ENCODE peak calls at places on chromosomes 5 and 9, in four cellular contexts. V is K562, I is H1, P is HCT116. A is an unnamed sample.

GRCh38 chr9:137276757-137277328 is 683 bp upstream of the TOR4A start:
- DNase-seq in V (peak), P (no peak), I (peak), A (no peak)

GRCh38 chr5:59799668-59800374 is 93.7 kb downstream of the PDE4D start:
- DNase-seq in V (peak), P (peak), I (no peak), A (no peak)

GRCh38 chr5:101473483-101473882 is 570.4 kb upstream of the ST8SIA4 start:
- DNase-seq in P (no peak), I (no peak), V (no peak), A (no peak)

GRCh38 chr5:61599370-61600140 is 267.5 kb downstream of the ZSWIM6 start:
- DNase-seq in V (no peak), I (no peak), P (no peak), A (peak)

GRCh38 chr9:137574192-137574591 is 4.5 kb downstream of the DPH7 start:
- DNase-seq in V (no peak), I (no peak), P (no peak), A (no peak)

GRCh38 chr5:173884402-173885053 is 3.6 kb upstream of the CPEB4 start:
- DNase-seq in P (no peak), V (peak), I (no peak), A (no peak)

GRCh38 chr9:21994996-21995651 is 533 bp downstream of the CDKN2B-AS1 start:
- DNase-seq in I (peak), P (peak), V (no peak), A (no peak)

GRCh38 chr5:40437452-40437861 is 242.3 kb upstream of the PTGER4 start:
- DNase-seq in V (no peak), I (no peak), P (no peak), A (no peak)

GRCh38 chr5:156473271-156473935 is 146.4 kb downstream of the SGCD start:
- DNase-seq in V (no peak), I (no peak), P (no peak), A (no peak)

GRCh38 chr5:138849439-138849838 is 25.7 kb downstream of the LRRTM2 start:
- DNase-seq in P (no peak), I (no peak), V (no peak), A (no peak)

GRCh38 chr5:90911169-90911568 is 352.6 kb downstream of the ADGRV1 start:
- DNase-seq in I (no peak), V (no peak), P (no peak), A (no peak)

GRCh38 chr5:69271376-69271775 is 36.7 kb downstream of the CDK7 start:
- DNase-seq in I (no peak), V (no peak), P (no peak), A (no peak)

GRCh38 chr5:34857161-34857560 is 18.2 kb downstream of the TTC23L start:
- DNase-seq in V (no peak), I (no peak), P (no peak), A (no peak)

GRCh38 chr5:95609711-95610110 is 10.2 kb upstream of the GPR150 start:
- DNase-seq in V (no peak), P (no peak), I (no peak), A (peak)

GRCh38 chr5:94276056-94276455 is 342.3 kb downstream of the KIAA0825 start:
- DNase-seq in V (no peak), P (no peak), I (no peak), A (no peak)

GRCh38 chr5:33824516-33825195 is 67.1 kb downstream of the ADAMTS12 start:
- DNase-seq in P (no peak), I (no peak), V (no peak), A (no peak)

GRCh38 chr5:97101189-97101910 is 41.1 kb downstream of the LIX1 start:
- DNase-seq in V (no peak), P (no peak), I (no peak), A (no peak)

GRCh38 chr9:107674937-107675277 is 185.3 kb upstream of the KLF4 start:
- DNase-seq in I (no peak), P (no peak), V (no peak), A (no peak)

DNA sequence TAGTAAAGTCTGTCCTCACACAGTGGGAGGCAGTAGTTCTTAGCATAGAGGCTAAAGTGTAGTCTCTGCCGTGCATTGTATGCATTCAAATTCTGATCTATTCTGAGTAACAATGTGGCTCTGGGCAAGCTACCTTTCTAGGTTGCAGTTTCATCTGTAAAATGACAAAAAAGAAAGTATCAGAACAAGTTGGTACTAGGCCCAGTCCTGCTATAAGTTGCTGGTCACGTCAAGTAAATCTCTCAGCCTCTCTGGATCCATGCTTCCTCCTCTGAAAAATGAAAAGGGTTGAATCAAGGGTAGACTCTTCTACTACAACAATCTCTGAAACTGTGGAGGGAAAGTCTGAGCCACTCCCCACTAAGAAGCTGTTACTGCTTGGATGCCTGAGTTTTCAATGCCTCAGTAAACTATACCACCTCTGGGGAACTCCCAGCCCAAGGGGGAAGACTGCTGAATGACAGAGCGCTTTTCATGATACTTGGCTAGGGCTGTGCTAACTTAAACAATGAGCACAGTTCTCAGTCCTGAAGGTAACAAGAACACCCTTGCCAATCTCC is 34.5 kb upstream of the SPARC start:
- DNase-seq in P (no peak), V (no peak), I (no peak), A (no peak)
- TF ChIP-seq JUND in P (no peak), V (no peak), I (no peak), A (no peak)

DNA sequence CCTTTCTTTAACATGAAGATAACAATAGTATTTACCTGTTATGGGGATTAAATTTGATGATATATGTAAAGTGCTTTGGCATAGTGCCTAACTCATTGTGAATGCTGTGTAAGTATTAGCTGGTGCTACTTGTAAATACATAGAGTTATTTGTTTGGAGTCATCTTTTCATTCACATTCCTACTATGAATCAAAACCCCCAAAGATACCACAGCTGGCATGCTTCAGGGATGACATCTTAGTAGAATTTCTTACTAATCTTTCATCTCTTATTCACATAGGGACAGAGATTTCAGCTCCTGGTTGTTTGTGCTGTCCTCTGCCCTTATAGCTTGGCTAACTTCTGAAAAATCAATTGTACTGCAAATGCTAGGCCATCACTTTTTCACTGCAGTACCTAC is 192.0 kb upstream of the C9orf72 start:
- DNase-seq in I (no peak), P (no peak), V (no peak), A (no peak)
- TF ChIP-seq JUND in I (no peak), P (no peak), V (no peak), A (no peak)

GRCh38 chr5:152288499-152288898 is 116.6 kb downstream of the NMUR2 start:
- DNase-seq in I (no peak), V (no peak), P (no peak), A (no peak)
- TF ChIP-seq JUND in I (no peak), V (no peak), P (no peak), A (no peak)

GRCh38 chr5:43422143-43422542 is 10.0 kb upstream of the CCL28 start:
- DNase-seq in V (no peak), I (no peak), P (no peak), A (peak)

GRCh38 chr5:43418561-43418960 is 6.4 kb upstream of the CCL28 start:
- DNase-seq in P (no peak), V (no peak), I (no peak), A (no peak)

GRCh38 chr5:43425965-43426364 is 13.8 kb upstream of the CCL28 start:
- DNase-seq in V (no peak), P (no peak), I (no peak), A (no peak)

GRCh38 chr5:43420241-43420640 is 8.1 kb upstream of the CCL28 start:
- DNase-seq in P (no peak), I (no peak), V (no peak), A (no peak)

DNA sequence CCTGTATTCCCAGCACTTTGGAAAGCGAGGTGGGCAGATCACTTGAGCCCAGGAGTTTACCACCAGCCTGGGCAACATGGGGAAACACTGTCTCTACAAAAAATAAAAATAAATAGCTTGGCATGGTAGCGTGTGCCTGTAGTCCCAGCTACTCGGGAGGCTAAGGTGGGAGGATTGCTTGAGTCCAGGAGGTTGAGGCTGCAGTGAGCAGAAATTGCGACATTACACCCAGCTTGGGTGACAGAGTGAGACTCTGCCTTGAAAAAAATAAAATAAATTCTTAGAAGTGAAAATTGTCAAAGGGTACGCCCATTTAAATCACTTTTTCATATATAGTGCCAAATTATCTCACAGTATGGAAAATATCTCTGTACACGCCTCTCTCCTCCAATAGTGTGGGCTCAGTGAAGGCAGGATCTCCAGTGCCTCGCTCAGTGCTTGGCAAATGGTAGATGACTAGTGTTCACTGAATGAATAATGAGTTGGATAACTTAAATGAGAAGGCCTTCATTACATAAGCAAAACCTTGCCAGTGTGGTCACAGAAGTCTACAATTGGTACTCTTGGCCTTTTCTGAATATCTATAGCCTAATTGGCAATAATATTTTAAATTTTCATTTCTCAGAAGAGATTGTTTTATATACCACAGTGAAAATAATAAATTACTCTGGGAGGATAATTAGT is 9.4 kb upstream of the CCL28 start:
- DNase-seq in I (no peak), P (no peak), V (no peak), A (no peak)
- TF ChIP-seq JUND in I (no peak), P (no peak), V (no peak), A (no peak)

DNA sequence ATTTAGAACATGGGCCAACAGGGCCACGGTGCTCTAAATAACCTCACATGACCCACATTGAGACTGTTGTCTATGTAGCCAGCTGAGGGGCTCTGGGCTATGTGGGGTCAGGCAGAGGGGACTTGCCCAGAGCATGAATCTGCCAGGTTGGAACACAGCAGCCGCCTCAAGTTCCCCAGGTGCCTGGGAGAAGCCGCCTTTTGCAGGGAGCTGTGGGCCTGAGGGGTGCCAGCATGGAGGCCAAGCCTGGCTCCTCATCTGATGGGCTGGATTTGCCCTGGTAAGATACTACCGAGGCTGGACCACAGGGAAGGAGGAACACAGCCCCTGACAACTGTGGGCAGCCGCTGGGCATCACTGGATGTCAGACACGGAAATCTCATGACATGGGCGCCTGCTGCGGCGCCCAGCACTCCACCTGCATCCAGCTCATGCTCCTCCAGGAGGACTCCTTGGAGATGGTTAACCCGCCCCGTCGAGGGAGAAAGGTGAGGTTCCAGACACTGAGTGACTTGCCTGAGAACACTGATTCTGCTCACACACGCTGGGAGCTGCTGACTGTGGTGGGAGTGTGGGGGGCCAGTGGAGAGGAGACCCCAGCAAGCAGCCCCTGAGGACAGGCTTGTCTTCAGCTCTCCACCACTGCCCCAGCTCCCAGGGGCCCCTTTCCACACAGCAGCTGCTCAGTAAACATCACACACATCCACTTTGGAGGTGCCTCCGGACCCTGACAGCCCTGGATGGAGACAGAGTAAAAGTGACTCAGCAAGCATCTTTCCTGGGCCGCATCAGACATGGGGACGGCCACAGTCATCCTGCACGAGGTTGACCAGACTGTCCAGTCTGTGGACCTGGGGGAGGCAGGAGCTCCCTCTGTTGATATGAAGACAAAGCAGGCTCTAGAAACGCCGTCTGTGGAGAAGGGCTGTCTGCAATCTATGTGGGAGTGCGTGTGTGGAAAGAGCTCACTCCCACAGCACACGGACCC is 283.6 kb upstream of the IRX4 start:
- DNase-seq in P (no peak), V (no peak), I (no peak), A (no peak)
- TF ChIP-seq JUND in P (no peak), V (no peak), I (no peak), A (no peak)

GRCh38 chr5:68227532-68228160 is 12.1 kb downstream of the PIK3R1 start:
- DNase-seq in V (no peak), I (no peak), P (no peak), A (no peak)

GRCh38 chr5:68225188-68225910 is 9.8 kb downstream of the PIK3R1 start:
- DNase-seq in V (no peak), I (no peak), P (no peak), A (no peak)

GRCh38 chr5:68226564-68227073 is 11.1 kb downstream of the PIK3R1 start:
- DNase-seq in V (no peak), I (no peak), P (no peak), A (no peak)

GRCh38 chr5:68224561-68225187 is 9.1 kb downstream of the PIK3R1 start:
- DNase-seq in P (no peak), V (no peak), I (no peak), A (no peak)

DNA sequence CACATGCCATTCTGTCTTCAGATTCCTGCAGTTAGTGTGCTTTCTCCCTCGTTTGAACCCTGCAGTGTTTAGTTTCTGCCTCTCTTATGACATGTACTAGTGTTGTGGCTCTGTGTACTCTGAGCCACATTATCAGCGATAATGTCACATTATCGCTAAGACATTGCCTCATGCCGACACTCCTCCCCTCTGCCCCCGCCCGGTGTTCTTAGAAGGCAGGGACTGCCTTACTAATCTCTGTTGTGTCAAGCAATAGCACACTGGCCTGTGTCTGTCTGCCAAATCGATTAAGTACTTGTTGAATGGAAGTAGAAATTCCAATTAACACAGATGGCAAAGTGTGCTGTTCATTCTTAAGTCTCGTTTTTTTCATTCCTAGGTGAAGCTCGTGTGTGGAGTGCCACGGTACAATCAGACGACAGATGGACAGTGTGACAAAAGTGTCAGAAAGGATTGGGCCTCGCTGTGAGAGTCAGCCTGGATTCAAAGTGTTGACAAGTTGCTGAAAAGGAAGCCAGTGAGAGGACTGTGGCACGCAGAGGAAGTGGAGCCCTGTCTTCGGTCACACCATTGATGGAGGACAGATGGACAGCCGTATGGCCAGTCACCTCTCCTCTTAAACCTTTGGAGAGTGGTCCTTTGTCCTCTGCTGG is 10.5 kb downstream of the PIK3R1 start:
- DNase-seq in P (no peak), I (no peak), V (no peak), A (no peak)
- TF ChIP-seq JUND in P (no peak), I (no peak), V (peak), A (no peak)

GRCh38 chr5:178389796-178390195 is 157.2 kb upstream of the PHYKPL start:
- DNase-seq in P (no peak), V (no peak), I (no peak), A (no peak)

GRCh38 chr5:178387856-178388190 is 155.2 kb upstream of the PHYKPL start:
- DNase-seq in V (no peak), P (no peak), I (no peak), A (no peak)

GRCh38 chr5:178388381-178389030 is 155.9 kb upstream of the PHYKPL start:
- DNase-seq in I (no peak), P (no peak), V (no peak), A (no peak)

GRCh38 chr5:178387061-178387855 is 154.7 kb upstream of the PHYKPL start:
- DNase-seq in V (no peak), P (no peak), I (no peak), A (no peak)

GRCh38 chr5:178389031-178389729 is 156.6 kb upstream of the PHYKPL start:
- DNase-seq in P (no peak), I (no peak), V (no peak), A (no peak)
- TF ChIP-seq JUND in P (no peak), I (no peak), V (no peak), A (no peak)

DNA sequence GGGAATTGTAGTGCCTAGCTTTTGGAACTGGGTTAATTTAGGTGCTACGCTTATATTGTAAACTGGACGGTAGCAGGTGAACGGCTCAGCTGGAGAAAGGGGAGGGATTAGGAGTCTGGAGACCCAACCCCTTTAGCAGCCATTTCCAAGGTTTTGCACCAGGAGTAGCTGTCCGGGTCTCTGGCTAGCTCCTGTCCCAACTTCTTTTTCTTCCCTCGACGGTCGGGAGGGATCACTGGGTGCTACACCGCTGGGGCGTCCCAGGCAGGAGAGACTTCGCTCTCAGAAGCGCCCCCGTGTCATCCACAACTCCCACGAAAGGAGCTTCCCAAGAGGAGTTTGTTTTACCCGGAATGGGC is 1640.9 kb upstream of the C9orf72 start:
- DNase-seq in V (no peak), I (peak), P (no peak), A (peak)
- TF ChIP-seq JUND in V (no peak), I (no peak), P (no peak), A (no peak)

GRCh38 chr9:37944671-37945481 is 40.9 kb upstream of the SLC25A51 start:
- DNase-seq in I (no peak), V (no peak), P (no peak), A (no peak)

GRCh38 chr9:37944266-37944650 is 40.3 kb upstream of the SLC25A51 start:
- DNase-seq in I (no peak), V (no peak), P (no peak), A (no peak)

GRCh38 chr9:37942616-37943328 is 38.8 kb upstream of the SLC25A51 start:
- DNase-seq in V (no peak), I (no peak), P (no peak), A (no peak)

GRCh38 chr9:37941253-37941652 is 37.3 kb upstream of the SLC25A51 start:
- DNase-seq in P (no peak), V (no peak), I (no peak), A (no peak)

GRCh38 chr9:37943329-37944265 is 39.7 kb upstream of the SLC25A51 start:
- DNase-seq in P (peak), I (no peak), V (no peak), A (no peak)
- TF ChIP-seq JUND in P (peak), I (no peak), V (no peak), A (no peak)

GRCh38 chr9:118533850-118534249 is 829.6 kb downstream of the TLR4 start:
- DNase-seq in P (no peak), I (no peak), V (no peak), A (no peak)

GRCh38 chr9:118529624-118530214 is 825.5 kb downstream of the TLR4 start:
- DNase-seq in I (no peak), P (no peak), V (no peak), A (no peak)

GRCh38 chr9:118533101-118533500 is 828.9 kb downstream of the TLR4 start:
- DNase-seq in I (no peak), V (no peak), P (no peak), A (no peak)

DNA sequence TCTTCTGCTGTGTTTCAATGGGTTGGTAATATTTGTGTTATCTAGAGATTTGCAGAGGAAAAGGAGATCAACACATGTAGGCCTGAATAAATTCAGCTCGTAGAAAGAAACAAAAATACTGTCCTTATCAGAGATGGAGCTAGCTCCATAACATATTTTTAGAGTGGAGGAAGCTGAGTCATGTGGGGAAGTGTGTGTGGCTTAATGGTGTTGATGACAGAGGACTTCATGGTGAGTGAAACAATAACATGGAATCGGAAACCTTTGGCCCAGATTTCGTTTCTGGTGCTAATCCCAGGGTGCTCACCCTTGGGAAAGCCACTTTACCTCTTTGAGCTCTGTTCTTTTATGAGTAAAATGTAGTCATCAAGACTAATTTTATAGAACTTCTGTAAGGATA is 825.0 kb downstream of the TLR4 start:
- DNase-seq in P (no peak), V (no peak), I (no peak), A (no peak)
- TF ChIP-seq JUND in P (no peak), V (no peak), I (no peak), A (no peak)

A was measured in T47D.